ENCODE peak calls at places on chromosomes 4 and X, in nine cellular contexts. A is stimulated activated CD4-positive, alpha-beta T cell treated with anti-CD3 and anti-CD28 coated beads, Interleukin-4, amount 100 ng/mL, for 24 hours; Q is MG63; G is HTR-8/SVneo; H is SK-MEL-5; Y is AG08396; B is adipocyte; P is CD8-positive, alpha-beta T cell; F is stimulated activated CD8-positive, alpha-beta memory T cell treated with anti-CD3 and anti-CD28 coated beads, Interleukin-2, amount 100 ng/mL, for 1 hour. M is an unnamed sample.

GRCh38 chrX:12447448-12448154 is 309.3 kb downstream of the FRMPD4 start:
- DNase-seq in A (no peak), Q (peak), G (peak), H (no peak), Y (peak), B (peak), P (no peak), F (no peak), M (no peak)

GRCh38 chr4:157221895-157222763 is 1.6 kb downstream of the GRIA2 start:
- DNase-seq in A (no peak), Q (peak), G (no peak), H (peak), Y (peak), B (peak), P (no peak), F (no peak), M (peak)

GRCh38 chr4:68773699-68774098 is 42.1 kb upstream of the UGT2B10 start:
- DNase-seq in A (no peak), Q (no peak), G (no peak), H (no peak), Y (no peak), B (no peak), P (no peak), F (no peak), M (no peak)

GRCh38 chr4:168409089-168409801 is 71.0 kb downstream of the DDX60L start:
- DNase-seq in A (no peak), Q (no peak), G (no peak), H (no peak), Y (no peak), B (peak), P (no peak), F (no peak), M (no peak)

GRCh38 chr4:182101618-182102017 is 141.6 kb upstream of the TENM3 start:
- DNase-seq in A (no peak), Q (no peak), G (no peak), H (no peak), Y (no peak), B (no peak), P (no peak), F (no peak), M (no peak)

GRCh38 chrX:65652098-65652497 is 15.4 kb upstream of the MSN start:
- DNase-seq in A (no peak), Q (no peak), G (no peak), H (no peak), Y (no peak), B (no peak), P (no peak), F (no peak), M (no peak)

GRCh38 chrX:43350935-43351334 is 305.2 kb upstream of the MAOA start:
- DNase-seq in A (no peak), Q (no peak), G (no peak), H (no peak), Y (no peak), B (no peak), P (no peak), F (no peak), M (no peak)

GRCh38 chr4:95549246-95550138 is 719 bp upstream of the UNC5C start:
- DNase-seq in A (no peak), Q (no peak), G (peak), H (peak), Y (peak), B (peak), P (no peak), F (no peak), M (peak)

GRCh38 chr4:140296871-140297570 is 76.4 kb upstream of the SCOC start:
- DNase-seq in A (no peak), Q (no peak), G (no peak), H (no peak), Y (no peak), B (peak), P (no peak), F (no peak), M (no peak)

GRCh38 chr4:63556332-63556731 is 852.9 kb downstream of the TECRL start:
- DNase-seq in A (no peak), Q (no peak), G (no peak), H (no peak), Y (no peak), B (no peak), P (no peak), F (no peak), M (no peak)